ENCODE peak calls at places on chromosome 1, in nine cellular contexts. O, S, X, M, P, U, V, G and Y are unnamed samples.

GRCh38 chr1:107454786-107455185 is 313.9 kb downstream of the NTNG1 start:
- DNase-seq in G (no peak), X (no peak), M (no peak), P (no peak), O (no peak), S (no peak), U (no peak), V (no peak), Y (no peak)

GRCh38 chr1:170823120-170823519 is 112.2 kb upstream of the MROH9 start:
- DNase-seq in X (no peak), M (no peak), U (no peak), O (peak), G (no peak), V (peak), S (no peak), P (no peak), Y (no peak)

GRCh38 chr1:85200870-85201339 is at the start of gene SYDE2:
- DNase-seq in G (peak), V (peak), M (no peak), O (peak), U (peak), X (peak), S (no peak), P (peak), Y (peak)

GRCh38 chr1:34163792-34164509 is 1.1 kb downstream of the CSMD2 start:
- DNase-seq in P (peak), X (peak), V (no peak), O (peak), G (no peak), S (no peak), U (no peak), M (no peak), Y (no peak)

GRCh38 chr1:18946550-18947381 is 9.7 kb downstream of the IFFO2 start:
- DNase-seq in U (no peak), V (no peak), S (no peak), M (no peak), P (no peak), X (no peak), O (no peak), G (no peak), Y (no peak)

GRCh38 chr1:193256019-193256418 is 69.6 kb upstream of the B3GALT2 start:
- DNase-seq in X (no peak), P (no peak), U (no peak), G (no peak), V (no peak), M (no peak), S (no peak), O (no peak), Y (no peak)

GRCh38 chr1:174200746-174201145 is 41.4 kb downstream of the RABGAP1L start:
- DNase-seq in U (no peak), P (no peak), O (no peak), M (no peak), V (no peak), G (no peak), S (no peak), X (no peak), Y (no peak)

GRCh38 chr1:13583964-13584791 is 546 bp downstream of the PDPN start:
- DNase-seq in U (no peak), M (no peak), S (peak), X (no peak), O (peak), P (peak), G (peak), V (peak), Y (no peak)

GRCh38 chr1:218459878-218460277 is 114.7 kb downstream of the TGFB2 start:
- DNase-seq in M (no peak), V (peak), U (no peak), O (peak), P (no peak), G (peak), S (no peak), X (no peak), Y (no peak)

GRCh38 chr1:40911105-40911504 is 48.9 kb upstream of the CITED4 start:
- DNase-seq in U (no peak), V (no peak), G (no peak), X (no peak), P (no peak), M (no peak), S (no peak), O (no peak), Y (no peak)

GRCh38 chr1:68173283-68174172 is 58.8 kb downstream of the WLS start:
- DNase-seq in S (no peak), U (no peak), P (no peak), V (peak), O (peak), X (no peak), M (no peak), G (peak), Y (no peak)

GRCh38 chr1:170273556-170274501 is 128.1 kb downstream of the NTMT2 start:
- DNase-seq in G (no peak), O (no peak), S (no peak), V (peak), X (no peak), M (no peak), P (peak), U (no peak), Y (no peak)

DNA sequence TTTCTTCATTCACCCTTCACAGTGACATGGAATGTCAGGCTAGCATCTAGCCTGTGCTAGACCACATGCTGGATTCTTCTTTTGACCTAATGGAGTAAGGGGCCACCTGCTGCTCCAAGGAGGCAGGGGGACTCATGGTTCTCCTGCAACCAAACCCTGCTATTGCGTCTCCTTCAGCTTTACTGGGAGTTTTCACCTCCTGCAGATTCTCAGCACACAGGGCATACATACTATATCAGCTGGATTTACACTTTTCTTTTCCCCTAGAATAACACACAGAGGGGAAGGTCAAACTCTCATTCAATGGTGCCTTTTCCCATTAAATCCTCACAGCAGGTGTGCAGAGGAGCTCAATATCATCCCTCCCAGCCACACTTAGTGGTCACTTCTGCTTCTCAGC is 16.6 kb upstream of the AK5 start:
- DNase-seq in O (no peak), V (no peak), S (no peak), P (no peak), U (no peak), M (no peak), X (no peak), G (no peak), Y (no peak)
- TF ChIP-seq CTCF in O (no peak), V (no peak), S (no peak), P (no peak), U (no peak), M (no peak), X (no peak), G (no peak), Y (no peak)

GRCh38 chr1:212816567-212817278 is 25.0 kb downstream of the TATDN3 start:
- DNase-seq in U (no peak), X (no peak), G (peak), V (no peak), S (no peak), M (no peak), P (no peak), O (no peak), Y (no peak)

GRCh38 chr1:212814548-212814947 is 22.9 kb downstream of the TATDN3 start:
- DNase-seq in P (no peak), M (no peak), V (no peak), G (no peak), U (no peak), O (no peak), S (no peak), X (no peak), Y (no peak)

GRCh38 chr1:212819704-212820103 is 27.7 kb downstream of the SPATA45 start:
- DNase-seq in M (no peak), S (no peak), P (no peak), X (peak), O (no peak), U (no peak), V (no peak), G (peak), Y (no peak)

GRCh38 chr1:212820969-212821368 is 26.5 kb downstream of the SPATA45 start:
- DNase-seq in M (no peak), U (no peak), O (no peak), X (no peak), G (no peak), V (no peak), P (no peak), S (no peak), Y (no peak)

DNA sequence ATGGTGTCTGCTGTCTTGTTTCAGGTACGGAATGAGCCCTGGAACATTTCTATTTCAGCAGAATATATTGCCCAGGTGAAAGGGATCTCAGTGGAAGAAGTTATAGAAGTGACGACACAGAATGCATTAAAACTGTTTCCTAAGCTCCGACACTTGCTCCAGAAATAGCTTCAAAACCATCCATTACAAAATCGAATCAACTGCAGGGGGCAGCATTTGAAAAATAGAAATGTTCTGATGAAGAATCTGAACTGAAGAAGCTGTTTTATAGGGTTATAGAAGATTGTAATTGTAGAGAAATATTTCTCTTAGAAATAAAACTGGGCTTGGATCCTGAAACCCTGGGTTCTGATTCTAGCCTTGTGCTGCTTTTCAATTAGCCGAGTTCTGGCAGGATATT is 23.3 kb downstream of the TATDN3 start:
- DNase-seq in M (no peak), X (no peak), P (peak), G (peak), U (no peak), S (no peak), O (no peak), V (peak), Y (no peak)
- TF ChIP-seq CTCF in M (no peak), X (no peak), P (peak), G (peak), U (no peak), S (peak), O (peak), V (peak), Y (peak)

GRCh38 chr1:234231061-234231892 is 142.0 kb upstream of the COA6 start:
- DNase-seq in G (no peak), O (no peak), P (no peak), U (no peak), S (no peak), V (no peak), X (peak), M (no peak), Y (no peak)
- TF ChIP-seq CTCF in G (peak), O (peak), P (no peak), U (no peak), S (no peak), V (no peak), X (no peak), M (peak), Y (no peak)

GRCh38 chr1:175319912-175320230 is 127.3 kb upstream of the KIAA0040 start:
- DNase-seq in X (no peak), O (no peak), G (no peak), U (no peak), V (no peak), S (no peak), M (no peak), P (no peak), Y (no peak)
- TF ChIP-seq CTCF in X (no peak), O (no peak), G (no peak), U (no peak), V (no peak), S (peak), M (no peak), P (no peak), Y (no peak)

GRCh38 chr1:113835686-113836290 is 23.5 kb upstream of the RSBN1 start:
- DNase-seq in V (peak), G (peak), O (peak), U (no peak), P (no peak), S (no peak), M (no peak), X (peak), Y (no peak)
- TF ChIP-seq CTCF in V (peak), G (peak), O (peak), U (no peak), P (peak), S (peak), M (no peak), X (peak), Y (peak)